ENCODE peak calls at places on chromosome 13, in six cellular contexts. One of them, this sample, is unnamed. For H3K4me1, the result is how much of the 10 kb centered on the place peaks cover.

GRCh38 chr13:41274881-41275280 is 11.5 kb upstream of the MTRF1 start:
- DNase-seq in neural progenitor cell: no peak
- DNase-seq in effector memory CD4-positive, alpha-beta T cell: no peak
- DNase-seq in mammary epithelial cell: no peak
- DNase-seq in ascending aorta: no peak
- DNase-seq in uterus: no peak
- DNase-seq in this sample: peak

GRCh38 chr13:79190932-79191331 is 215.1 kb downstream of the RBM26 start:
- DNase-seq in effector memory CD4-positive, alpha-beta T cell: no peak
- DNase-seq in uterus: no peak
- DNase-seq in neural progenitor cell: no peak
- DNase-seq in mammary epithelial cell: no peak
- DNase-seq in ascending aorta: no peak
- DNase-seq in this sample: no peak

GRCh38 chr13:42066542-42066941 is 18.1 kb downstream of the DGKH start:
- DNase-seq in ascending aorta: no peak
- DNase-seq in effector memory CD4-positive, alpha-beta T cell: no peak
- DNase-seq in uterus: no peak
- DNase-seq in mammary epithelial cell: no peak
- DNase-seq in neural progenitor cell: no peak
- DNase-seq in this sample: peak

GRCh38 chr13:109145631-109146030 is 516.2 kb downstream of the MYO16 start:
- DNase-seq in neural progenitor cell: peak
- DNase-seq in ascending aorta: no peak
- DNase-seq in uterus: peak
- DNase-seq in mammary epithelial cell: peak
- DNase-seq in effector memory CD4-positive, alpha-beta T cell: no peak
- DNase-seq in this sample: peak

GRCh38 chr13:44573790-44574465 is 2.2 kb downstream of the TSC22D1 start:
- DNase-seq in mammary epithelial cell: peak
- DNase-seq in neural progenitor cell: peak
- DNase-seq in effector memory CD4-positive, alpha-beta T cell: no peak
- DNase-seq in uterus: no peak
- DNase-seq in ascending aorta: no peak
- DNase-seq in this sample: peak

GRCh38 chr13:73880365-73880764 is 253.8 kb downstream of the KLF12 start:
- DNase-seq in uterus: no peak
- DNase-seq in effector memory CD4-positive, alpha-beta T cell: no peak
- DNase-seq in mammary epithelial cell: no peak
- DNase-seq in neural progenitor cell: no peak
- DNase-seq in ascending aorta: no peak
- DNase-seq in this sample: no peak

GRCh38 chr13:51981355-51981754 is 29.9 kb downstream of the ATP7B start:
- DNase-seq in effector memory CD4-positive, alpha-beta T cell: no peak
- DNase-seq in neural progenitor cell: no peak
- DNase-seq in ascending aorta: no peak
- DNase-seq in mammary epithelial cell: no peak
- DNase-seq in uterus: no peak
- DNase-seq in this sample: peak

GRCh38 chr13:50676602-50677001 is 166.9 kb downstream of the DLEU7 start:
- DNase-seq in ascending aorta: no peak
- DNase-seq in neural progenitor cell: no peak
- DNase-seq in effector memory CD4-positive, alpha-beta T cell: no peak
- DNase-seq in mammary epithelial cell: peak
- DNase-seq in uterus: no peak
- DNase-seq in this sample: peak

GRCh38 chr13:36918246-36919060 is 1.6 kb downstream of the SMAD9 start:
- DNase-seq in effector memory CD4-positive, alpha-beta T cell: no peak
- DNase-seq in uterus: no peak
- DNase-seq in neural progenitor cell: peak
- DNase-seq in mammary epithelial cell: no peak
- DNase-seq in ascending aorta: no peak
- DNase-seq in this sample: peak

GRCh38 chr13:31012285-31013024 is 80.0 kb downstream of the TEX26 start:
- DNase-seq in effector memory CD4-positive, alpha-beta T cell: no peak
- DNase-seq in ascending aorta: no peak
- DNase-seq in neural progenitor cell: peak
- DNase-seq in uterus: no peak
- DNase-seq in mammary epithelial cell: no peak
- DNase-seq in this sample: peak

GRCh38 chr13:51191743-51192142 is 30.5 kb upstream of the FAM124A start:
- DNase-seq in mammary epithelial cell: no peak
- DNase-seq in ascending aorta: no peak
- DNase-seq in uterus: no peak
- DNase-seq in neural progenitor cell: no peak
- DNase-seq in effector memory CD4-positive, alpha-beta T cell: no peak
- DNase-seq in this sample: no peak

GRCh38 chr13:51728972-51729371 is 75.0 kb downstream of the DHRS12 start:
- DNase-seq in ascending aorta: no peak
- DNase-seq in uterus: no peak
- DNase-seq in mammary epithelial cell: peak
- DNase-seq in neural progenitor cell: no peak
- DNase-seq in effector memory CD4-positive, alpha-beta T cell: no peak
- DNase-seq in this sample: peak

GRCh38 chr13:70310720-70311119 is 202.5 kb upstream of the KLHL1 start:
- DNase-seq in effector memory CD4-positive, alpha-beta T cell: no peak
- DNase-seq in ascending aorta: no peak
- DNase-seq in neural progenitor cell: peak
- DNase-seq in mammary epithelial cell: peak
- DNase-seq in uterus: no peak
- DNase-seq in this sample: no peak

GRCh38 chr13:22064854-22065646 is 394.2 kb downstream of the FGF9 start:
- DNase-seq in uterus: no peak
- DNase-seq in effector memory CD4-positive, alpha-beta T cell: no peak
- DNase-seq in mammary epithelial cell: no peak
- DNase-seq in ascending aorta: no peak
- DNase-seq in neural progenitor cell: peak
- DNase-seq in this sample: no peak

GRCh38 chr13:40063743-40064142 is 408.3 kb downstream of the COG6 start:
- DNase-seq in mammary epithelial cell: no peak
- DNase-seq in uterus: no peak
- DNase-seq in effector memory CD4-positive, alpha-beta T cell: no peak
- DNase-seq in neural progenitor cell: no peak
- DNase-seq in ascending aorta: no peak
- DNase-seq in this sample: no peak

GRCh38 chr13:75417006-75417384 is 65.0 kb downstream of the TBC1D4 start:
- DNase-seq in neural progenitor cell: no peak
- DNase-seq in mammary epithelial cell: no peak
- DNase-seq in ascending aorta: no peak
- DNase-seq in effector memory CD4-positive, alpha-beta T cell: no peak
- DNase-seq in uterus: no peak
- DNase-seq in this sample: no peak

GRCh38 chr13:50162567-50162966 is 147.3 kb downstream of the KCNRG start:
- DNase-seq in mammary epithelial cell: no peak
- DNase-seq in neural progenitor cell: no peak
- DNase-seq in uterus: no peak
- DNase-seq in ascending aorta: no peak
- DNase-seq in effector memory CD4-positive, alpha-beta T cell: no peak
- DNase-seq in this sample: no peak

GRCh38 chr13:106446011-106446410 is 89.5 kb downstream of the EFNB2 start:
- DNase-seq in neural progenitor cell: peak
- DNase-seq in ascending aorta: no peak
- DNase-seq in effector memory CD4-positive, alpha-beta T cell: no peak
- DNase-seq in uterus: no peak
- DNase-seq in mammary epithelial cell: peak
- DNase-seq in this sample: peak

GRCh38 chr13:40103864-40104263 is 448.4 kb downstream of the COG6 start:
- DNase-seq in uterus: no peak
- DNase-seq in ascending aorta: no peak
- DNase-seq in neural progenitor cell: no peak
- DNase-seq in mammary epithelial cell: no peak
- DNase-seq in effector memory CD4-positive, alpha-beta T cell: no peak
- DNase-seq in this sample: no peak

GRCh38 chr13:87661471-87661870 is 9.7 kb upstream of the SLITRK5 start:
- DNase-seq in mammary epithelial cell: no peak
- DNase-seq in neural progenitor cell: no peak
- DNase-seq in uterus: no peak
- DNase-seq in effector memory CD4-positive, alpha-beta T cell: no peak
- DNase-seq in ascending aorta: no peak
- DNase-seq in this sample: no peak

GRCh38 chr13:64527561-64527960 is 2702.6 kb downstream of the PCDH9 start:
- DNase-seq in neural progenitor cell: no peak
- DNase-seq in mammary epithelial cell: peak
- DNase-seq in ascending aorta: no peak
- DNase-seq in effector memory CD4-positive, alpha-beta T cell: no peak
- DNase-seq in uterus: no peak
- DNase-seq in this sample: no peak

GRCh38 chr13:27449936-27450828 is at the start of gene MTIF3:
- DNase-seq in mammary epithelial cell: peak
- DNase-seq in ascending aorta: peak
- DNase-seq in uterus: peak
- DNase-seq in neural progenitor cell: peak
- DNase-seq in effector memory CD4-positive, alpha-beta T cell: peak
- DNase-seq in this sample: peak

GRCh38 chr13:27450921-27451461 is 627 bp upstream of the MTIF3 start:
- DNase-seq in effector memory CD4-positive, alpha-beta T cell: no peak
- DNase-seq in neural progenitor cell: peak
- DNase-seq in uterus: peak
- DNase-seq in mammary epithelial cell: peak
- DNase-seq in ascending aorta: peak
- DNase-seq in this sample: peak

GRCh38 chr13:27449081-27449603 is 1.2 kb downstream of the MTIF3 start:
- DNase-seq in mammary epithelial cell: peak
- DNase-seq in uterus: peak
- DNase-seq in effector memory CD4-positive, alpha-beta T cell: no peak
- DNase-seq in neural progenitor cell: no peak
- DNase-seq in ascending aorta: no peak
- DNase-seq in this sample: peak

GRCh38 chr13:27448308-27448707 is 2.1 kb downstream of the MTIF3 start:
- DNase-seq in neural progenitor cell: no peak
- DNase-seq in mammary epithelial cell: no peak
- DNase-seq in ascending aorta: no peak
- DNase-seq in effector memory CD4-positive, alpha-beta T cell: no peak
- DNase-seq in uterus: no peak
- DNase-seq in this sample: no peak

GRCh38 chr13:27446986-27447583 is 3.3 kb downstream of the MTIF3 start:
- DNase-seq in mammary epithelial cell: no peak
- DNase-seq in ascending aorta: no peak
- DNase-seq in neural progenitor cell: no peak
- DNase-seq in effector memory CD4-positive, alpha-beta T cell: no peak
- DNase-seq in uterus: no peak
- DNase-seq in this sample: no peak
- H3K4me1 ChIP-seq in mammary epithelial cell: under half
- H3K4me1 ChIP-seq in ascending aorta: under half
- H3K4me1 ChIP-seq in neural progenitor cell: under half
- H3K4me1 ChIP-seq in effector memory CD4-positive, alpha-beta T cell: under half
- H3K4me1 ChIP-seq in uterus: under half
- H3K4me1 ChIP-seq in this sample: under half

GRCh38 chr13:77329133-77330008 is 2.5 kb upstream of the MYCBP2 start:
- DNase-seq in effector memory CD4-positive, alpha-beta T cell: peak
- DNase-seq in mammary epithelial cell: peak
- DNase-seq in ascending aorta: peak
- DNase-seq in uterus: peak
- DNase-seq in neural progenitor cell: peak
- DNase-seq in this sample: peak
- H3K4me3 ChIP-seq in effector memory CD4-positive, alpha-beta T cell: peak
- H3K4me3 ChIP-seq in mammary epithelial cell: peak
- H3K4me3 ChIP-seq in ascending aorta: peak
- H3K4me3 ChIP-seq in uterus: peak
- H3K4me3 ChIP-seq in neural progenitor cell: peak
- H3K4me3 ChIP-seq in this sample: peak

DNA sequence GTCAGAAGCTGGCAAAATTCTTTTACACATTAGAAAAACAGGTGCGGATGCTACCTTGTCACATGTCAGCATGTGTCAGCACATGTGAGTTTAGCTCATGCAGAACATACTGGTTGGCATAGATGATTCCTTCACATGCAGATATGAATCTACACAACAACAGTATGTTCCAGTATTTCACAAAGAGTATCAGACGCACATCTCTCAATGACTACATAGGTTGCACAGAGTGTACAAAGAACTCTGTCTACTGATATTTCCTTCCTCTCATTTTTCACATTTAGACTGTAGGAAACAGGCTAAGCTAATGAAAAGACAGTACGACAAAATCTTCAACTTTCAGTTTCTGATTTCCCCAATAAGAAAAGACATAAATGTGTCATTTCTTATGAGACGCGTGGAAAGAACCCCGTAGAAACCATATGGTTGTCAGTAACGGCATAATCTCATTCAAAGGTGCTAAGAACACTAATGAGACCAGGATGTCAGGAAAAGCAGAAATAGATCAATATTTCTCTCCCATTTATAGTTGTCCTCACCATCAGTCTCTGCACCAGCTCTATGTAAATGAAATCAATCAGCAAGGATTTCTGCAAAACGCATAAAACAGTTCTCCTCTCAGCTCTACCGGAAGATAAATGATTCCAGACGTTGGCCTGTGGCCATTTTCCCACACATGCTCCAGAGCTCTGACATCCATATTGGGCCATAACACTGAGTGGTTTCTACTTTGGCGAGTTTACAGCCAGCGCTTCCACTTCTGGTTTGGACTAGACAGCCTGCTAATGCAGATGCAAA is 81.2 kb downstream of the STARD13 start:
- DNase-seq in effector memory CD4-positive, alpha-beta T cell: no peak
- DNase-seq in ascending aorta: peak
- DNase-seq in mammary epithelial cell: no peak
- DNase-seq in neural progenitor cell: no peak
- DNase-seq in uterus: peak
- DNase-seq in this sample: peak
- H3K4me1 ChIP-seq in effector memory CD4-positive, alpha-beta T cell: under half
- H3K4me1 ChIP-seq in ascending aorta: under half
- H3K4me1 ChIP-seq in mammary epithelial cell: under half
- H3K4me1 ChIP-seq in neural progenitor cell: under half
- H3K4me1 ChIP-seq in uterus: under half
- H3K4me1 ChIP-seq in this sample: under half

GRCh38 chr13:110617326-110618072 is 2.2 kb downstream of the NAXD start:
- DNase-seq in ascending aorta: no peak
- DNase-seq in effector memory CD4-positive, alpha-beta T cell: no peak
- DNase-seq in neural progenitor cell: no peak
- DNase-seq in uterus: peak
- DNase-seq in mammary epithelial cell: peak
- DNase-seq in this sample: peak
- H3K4me3 ChIP-seq in ascending aorta: no peak
- H3K4me3 ChIP-seq in effector memory CD4-positive, alpha-beta T cell: no peak
- H3K4me3 ChIP-seq in neural progenitor cell: no peak
- H3K4me3 ChIP-seq in uterus: no peak
- H3K4me3 ChIP-seq in mammary epithelial cell: peak
- H3K4me3 ChIP-seq in this sample: peak

DNA sequence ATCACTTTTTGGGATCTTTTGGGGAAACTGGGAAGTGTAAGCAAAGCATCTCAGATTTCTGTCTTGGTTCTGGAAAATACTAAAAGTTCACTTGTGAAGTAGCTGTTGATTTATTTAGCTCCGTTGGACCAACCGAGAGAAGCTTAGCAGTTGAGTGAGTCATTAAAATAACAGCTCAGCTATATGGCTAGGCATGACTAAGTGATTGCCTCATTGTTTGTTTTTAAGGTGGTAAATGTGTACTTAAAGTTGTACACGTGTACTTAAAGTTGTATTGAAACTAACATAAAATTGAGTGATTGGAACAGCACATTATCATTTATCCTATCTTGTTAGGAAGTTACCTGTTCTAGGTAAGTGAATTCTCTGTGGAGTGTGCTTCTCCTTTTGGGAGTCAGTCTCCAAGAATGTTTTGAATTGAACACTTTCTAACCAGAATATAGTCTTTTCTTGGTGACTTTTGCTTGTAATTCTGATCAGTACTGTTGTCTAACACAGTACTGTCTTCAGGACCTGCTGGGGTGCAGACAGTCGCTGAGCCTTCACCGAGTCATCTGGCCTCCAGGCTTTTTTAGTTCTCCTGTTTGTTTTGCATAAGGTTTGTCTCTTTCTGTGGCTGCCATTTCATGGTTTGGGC is 2.9 kb upstream of the DCUN1D2 start:
- DNase-seq in effector memory CD4-positive, alpha-beta T cell: no peak
- DNase-seq in mammary epithelial cell: peak
- DNase-seq in ascending aorta: no peak
- DNase-seq in uterus: no peak
- DNase-seq in neural progenitor cell: no peak
- DNase-seq in this sample: peak
- H3K4me1 ChIP-seq in effector memory CD4-positive, alpha-beta T cell: under half
- H3K4me1 ChIP-seq in mammary epithelial cell: under half
- H3K4me1 ChIP-seq in ascending aorta: half or more
- H3K4me1 ChIP-seq in uterus: under half
- H3K4me1 ChIP-seq in neural progenitor cell: under half
- H3K4me1 ChIP-seq in this sample: under half

This sample was measured in adipocyte.